ENCODE peak calls at places on chromosomes 1 and 21, in seven cellular contexts. F is pancreas, G is right cardiac atrium, X is cardiac muscle cell, V is fibroblast of lung, C is caudate nucleus, I is WERI-Rb-1. N is an unnamed sample.
A peak's percentile ranks its signal among the peaks of the same experiment; 100 is the strongest.

GRCh38 chr21:32248616-32249550 is 30.0 kb downstream of the MIS18A start:
- DNase-seq in F (no peak), G (no peak), X (no peak), V (no peak), C (no peak), I (peak; percentile 11), N (no peak)

GRCh38 chr1:78691995-78692747 is 42.5 kb downstream of the IFI44 start:
- DNase-seq in F (no peak), G (no peak), X (no peak), V (peak; percentile 17), C (no peak), I (no peak), N (no peak)

GRCh38 chr1:47407481-47407880 is 8.6 kb upstream of the FOXE3 start:
- DNase-seq in F (no peak), G (no peak), X (no peak), V (no peak), C (no peak), I (peak; percentile 56), N (no peak)

GRCh38 chr1:68811806-68812205 is 314.9 kb upstream of the DEPDC1 start:
- DNase-seq in F (no peak), G (no peak), X (no peak), V (no peak), C (no peak), I (no peak), N (no peak)

GRCh38 chr21:16196521-16197208 is 466.9 kb downstream of the USP25 start:
- DNase-seq in F (no peak), G (no peak), X (peak; percentile 46), V (peak; percentile 36), C (no peak), I (no peak), N (no peak)

GRCh38 chr1:39672551-39672947 is 642 bp upstream of the NT5C1A start:
- DNase-seq in F (no peak), G (no peak), X (peak; percentile 35), V (no peak), C (no peak), I (peak; percentile 34), N (no peak)

GRCh38 chr1:64001038-64001437 is 202.4 kb upstream of the UBE2U start:
- DNase-seq in F (no peak), G (no peak), X (peak; percentile 31), V (peak; percentile 38), C (no peak), I (no peak), N (no peak)

GRCh38 chr1:9844106-9844505 is 20.3 kb upstream of the CLSTN1 start:
- DNase-seq in F (no peak), G (no peak), X (peak; percentile 45), V (no peak), C (no peak), I (no peak), N (no peak)

GRCh38 chr1:230113605-230114241 is 46.7 kb downstream of the GALNT2 start:
- DNase-seq in F (no peak), G (peak; percentile 75), X (peak; percentile 87), V (peak; percentile 99), C (no peak), I (no peak), N (peak; percentile 26)

GRCh38 chr1:20401405-20402010 is 84.5 kb downstream of the CAMK2N1 start:
- DNase-seq in F (no peak), G (no peak), X (no peak), V (no peak), C (no peak), I (no peak), N (no peak)

GRCh38 chr1:157415661-157416060 is 136.7 kb downstream of the FCRL5 start:
- DNase-seq in F (no peak), G (no peak), X (no peak), V (no peak), C (no peak), I (no peak), N (no peak)

GRCh38 chr1:232897949-232898465 is 52.4 kb upstream of the NTPCR start:
- DNase-seq in F (no peak), G (no peak), X (no peak), V (no peak), C (no peak), I (no peak), N (no peak)

GRCh38 chr1:119713039-119713537 is 1.4 kb downstream of the PHGDH start:
- DNase-seq in F (no peak), G (no peak), X (peak; percentile 29), V (peak; percentile 54), C (no peak), I (no peak), N (no peak)

GRCh38 chr1:61174060-61174788 is 91.9 kb downstream of the NFIA start:
- DNase-seq in F (no peak), G (no peak), X (no peak), V (no peak), C (no peak), I (no peak), N (no peak)

GRCh38 chr1:7810395-7810794 is 26.3 kb downstream of the PER3 start:
- DNase-seq in F (no peak), G (no peak), X (peak; percentile 79), V (peak; percentile 97), C (no peak), I (no peak), N (no peak)

GRCh38 chr21:35372201-35372600 is 323.1 kb upstream of the RUNX1 start:
- DNase-seq in F (no peak), G (no peak), X (no peak), V (no peak), C (no peak), I (no peak), N (no peak)

GRCh38 chr1:238832106-238832505 is 554.3 kb upstream of the CHRM3 start:
- DNase-seq in F (no peak), G (no peak), X (no peak), V (no peak), C (no peak), I (no peak), N (no peak)

GRCh38 chr1:201024251-201024998 is 911 bp upstream of the KIF21B start:
- DNase-seq in F (no peak), G (no peak), X (no peak), V (no peak), C (no peak), I (peak; percentile 43), N (peak; percentile 33)

GRCh38 chr1:181011301-181012202 is 11.1 kb downstream of the STX6 start:
- DNase-seq in F (no peak), G (no peak), X (no peak), V (no peak), C (no peak), I (no peak), N (no peak)

GRCh38 chr1:225834417-225835329 is 24.7 kb downstream of the EPHX1 start:
- DNase-seq in F (no peak), G (peak; percentile 83), X (peak; percentile 93), V (peak; percentile 92), C (no peak), I (no peak), N (no peak)

GRCh38 chr1:25033828-25034451 is 103.9 kb upstream of the RUNX3 start:
- DNase-seq in F (no peak), G (peak; percentile 38), X (no peak), V (no peak), C (no peak), I (no peak), N (no peak)

DNA sequence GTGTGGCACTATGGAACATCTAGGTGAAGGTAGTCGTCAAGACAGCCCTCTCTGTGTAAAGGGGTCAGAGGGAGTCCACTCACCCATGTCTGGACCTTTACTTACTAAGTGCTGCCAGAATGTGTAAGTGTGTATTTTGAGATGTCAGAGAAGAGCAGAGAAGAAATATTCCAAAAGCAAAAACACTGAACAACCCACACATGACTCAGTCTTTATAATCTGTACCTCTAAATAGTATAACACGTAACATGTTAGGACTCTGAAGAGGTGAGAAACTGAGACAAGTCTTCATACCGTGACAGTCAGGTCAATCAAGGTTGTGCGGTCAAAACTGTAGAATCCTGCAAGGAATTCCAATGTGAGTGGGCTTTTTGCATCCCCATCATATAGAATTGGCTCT is 555.2 kb downstream of the LMO4 start:
- DNase-seq in F (no peak), G (no peak), X (no peak), V (no peak), C (no peak), I (no peak), N (no peak)
- H3K27ac ChIP-seq in F (no peak overlapping the region), G (no peak overlapping the region), X (no peak overlapping the region), V (no peak overlapping the region), C (no peak overlapping the region), I (no peak overlapping the region), N (no peak overlapping the region)

DNA sequence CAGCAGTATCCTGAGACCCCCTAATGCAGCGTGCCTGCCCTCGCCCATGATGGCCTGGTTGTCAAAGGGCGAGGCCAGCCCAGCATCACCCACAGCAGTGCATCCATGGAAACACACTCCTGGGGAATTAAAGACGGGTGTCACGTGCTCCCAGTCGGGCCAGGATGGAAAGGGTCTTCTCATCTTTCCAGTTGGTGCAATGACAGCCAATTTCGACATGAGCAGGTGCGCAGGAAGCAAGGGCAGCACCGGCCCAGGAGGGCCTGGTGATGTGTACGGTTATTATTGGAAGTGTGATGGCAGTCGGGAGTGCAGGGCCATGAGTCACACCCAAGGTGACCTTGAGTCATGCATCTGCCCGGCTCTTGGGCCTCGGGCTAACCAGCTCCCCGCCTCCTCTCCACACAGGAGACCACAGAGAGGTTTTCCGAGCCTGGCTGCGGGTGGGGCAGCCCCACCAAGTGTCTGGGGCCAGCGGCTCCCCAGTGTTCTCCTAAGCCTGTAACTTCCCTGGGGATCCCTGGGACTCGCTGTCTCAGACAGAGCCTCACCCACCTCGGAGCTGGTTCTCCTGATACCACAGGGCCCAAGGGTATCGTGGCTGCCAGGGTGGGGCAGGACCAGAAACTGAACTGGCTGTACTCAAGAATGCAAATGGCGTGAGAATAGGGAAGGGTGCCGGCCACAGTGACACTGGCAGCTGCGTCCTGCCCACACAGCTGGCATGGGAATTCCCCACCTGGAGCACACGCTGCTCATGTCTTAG is 119.8 kb downstream of the SIK1 start:
- DNase-seq in F (peak; percentile 28), G (peak; percentile 25), X (no peak), V (no peak), C (no peak), I (no peak), N (no peak)
- H3K27ac ChIP-seq in F (no peak overlapping the region), G (no peak overlapping the region), X (no peak overlapping the region), V (no peak overlapping the region), C (no peak overlapping the region), I (no peak overlapping the region), N (no peak overlapping the region)

GRCh38 chr1:116365353-116365780 is 7.7 kb upstream of the ATP1A1 start:
- DNase-seq in F (no peak), G (no peak), X (peak; percentile 39), V (peak; percentile 31), C (no peak), I (peak; percentile 33), N (no peak)
- H3K27ac ChIP-seq in F (peak overlapping the region; percentile 37), G (no peak overlapping the region), X (peak overlapping the region; percentile 78), V (no peak overlapping the region), C (no peak overlapping the region), I (no peak overlapping the region), N (no peak overlapping the region)

DNA sequence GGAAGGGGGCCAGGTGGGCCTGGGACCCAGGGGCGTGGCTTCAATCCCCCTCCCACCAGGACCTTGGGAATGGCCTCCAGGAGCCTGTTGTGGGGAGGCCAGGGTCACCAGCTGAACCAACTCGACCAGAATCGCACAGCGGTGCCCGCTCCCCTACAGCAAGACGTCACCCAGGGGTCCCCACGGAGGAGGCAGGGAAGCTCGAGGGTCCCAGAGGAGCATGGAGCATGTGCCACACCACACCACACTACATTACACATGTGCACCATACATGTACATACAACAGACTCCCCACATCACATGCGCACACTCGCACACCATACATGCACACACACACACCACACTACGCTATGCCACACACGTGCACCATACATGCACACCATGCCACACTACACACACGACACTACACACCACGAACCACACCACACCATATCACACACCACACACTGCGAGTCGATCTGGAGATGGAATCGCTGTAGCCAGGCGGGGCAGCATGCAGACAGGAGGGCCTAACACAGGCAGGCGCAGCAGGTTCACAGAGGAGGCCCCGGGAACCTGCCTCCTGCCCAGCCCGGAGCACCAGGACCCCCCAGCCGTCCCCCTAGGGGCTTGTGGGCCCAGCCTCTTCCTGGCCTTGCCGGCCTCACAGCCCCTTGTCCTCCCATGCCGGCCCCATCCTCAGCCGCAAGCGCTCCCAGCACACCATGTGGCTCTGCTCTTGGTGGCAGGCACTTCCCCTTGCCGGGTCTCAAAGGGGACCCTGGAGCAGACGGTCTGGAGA is 596 bp downstream of the ITGB2 start:
- DNase-seq in F (no peak), G (no peak), X (no peak), V (no peak), C (no peak), I (no peak), N (no peak)
- H3K27ac ChIP-seq in F (peak overlapping the region; percentile 5), G (no peak overlapping the region), X (no peak overlapping the region), V (no peak overlapping the region), C (no peak overlapping the region), I (no peak overlapping the region), N (peak overlapping the region; percentile 11)